ENCODE peak calls at places on chromosomes 12 and 14, in six cellular contexts. D, R, K, Z, O and F are unnamed samples.

GRCh38 chr14:84482256-84483071 is 1047.5 kb upstream of the FLRT2 start:
- DNase-seq in D (peak), R (peak), K (peak), Z (no peak), O (no peak), F (no peak)

GRCh38 chr14:104378636-104379225 is 200.8 kb upstream of the C14orf180 start:
- DNase-seq in D (no peak), R (no peak), K (no peak), Z (no peak), O (no peak), F (no peak)

GRCh38 chr12:11666651-11667050 is 17.2 kb downstream of the ETV6 start:
- DNase-seq in D (no peak), R (no peak), K (no peak), Z (no peak), O (no peak), F (no peak)

GRCh38 chr12:42090899-42091298 is 53.8 kb downstream of the GXYLT1 start:
- DNase-seq in D (peak), R (peak), K (peak), Z (no peak), O (no peak), F (no peak)

GRCh38 chr12:109833307-109834189 is at the start of gene TRPV4:
- DNase-seq in D (peak), R (no peak), K (peak), Z (no peak), O (no peak), F (peak)

GRCh38 chr12:46386877-46387629 is 14.5 kb upstream of the SLC38A2 start:
- DNase-seq in D (peak), R (no peak), K (peak), Z (no peak), O (no peak), F (peak)

GRCh38 chr12:113088971-113089756 is 32.6 kb downstream of the DTX1 start:
- DNase-seq in D (no peak), R (no peak), K (no peak), Z (no peak), O (peak), F (no peak)

GRCh38 chr14:75088566-75089373 is 19.3 kb downstream of the ZC2HC1C start:
- DNase-seq in D (peak), R (no peak), K (peak), Z (peak), O (peak), F (no peak)

GRCh38 chr14:51182166-51182565 is 57.9 kb upstream of the TMX1 start:
- DNase-seq in D (peak), R (no peak), K (no peak), Z (no peak), O (no peak), F (no peak)

GRCh38 chr14:92093320-92093719 is 13.1 kb downstream of the ATXN3 start:
- DNase-seq in D (no peak), R (no peak), K (no peak), Z (no peak), O (no peak), F (no peak)

GRCh38 chr14:92392726-92393125 is 69.8 kb downstream of the SLC24A4 start:
- DNase-seq in D (no peak), R (no peak), K (no peak), Z (no peak), O (no peak), F (no peak)

GRCh38 chr14:75277796-75278421 is 719 bp upstream of the FOS start:
- DNase-seq in D (no peak), R (no peak), K (peak), Z (no peak), O (peak), F (no peak)

GRCh38 chr12:96219700-96220206 is 25.6 kb downstream of the ELK3 start:
- DNase-seq in D (peak), R (peak), K (peak), Z (no peak), O (no peak), F (peak)

GRCh38 chr12:107884769-107885694 is 110.5 kb downstream of the ASCL4 start:
- DNase-seq in D (peak), R (peak), K (peak), Z (no peak), O (peak), F (peak)

GRCh38 chr14:44404021-44404420 is 103.1 kb downstream of the FSCB start:
- DNase-seq in D (peak), R (no peak), K (no peak), Z (no peak), O (no peak), F (no peak)

GRCh38 chr12:27032679-27033078 is 10.3 kb downstream of the MED21 start:
- DNase-seq in D (no peak), R (no peak), K (no peak), Z (no peak), O (no peak), F (no peak)

GRCh38 chr14:79357307-79357706 is 854.0 kb downstream of the DIO2 start:
- DNase-seq in D (no peak), R (no peak), K (no peak), Z (no peak), O (no peak), F (no peak)

GRCh38 chr12:1619599-1619998 is 9.4 kb upstream of the WNT5B start:
- DNase-seq in D (no peak), R (no peak), K (no peak), Z (no peak), O (no peak), F (peak)

GRCh38 chr12:6954754-6955461 is 3.8 kb downstream of the PTPN6 start:
- DNase-seq in D (no peak), R (no peak), K (no peak), Z (no peak), O (no peak), F (no peak)

GRCh38 chr12:66647034-66647691 is 31.7 kb downstream of the GRIP1 start:
- DNase-seq in D (peak), R (peak), K (peak), Z (no peak), O (no peak), F (no peak)

GRCh38 chr12:123954647-123955350 is 17.8 kb downstream of the CCDC92 start:
- DNase-seq in D (no peak), R (no peak), K (no peak), Z (no peak), O (no peak), F (no peak)

GRCh38 chr12:91355150-91356006 is 172.8 kb upstream of the DCN start:
- DNase-seq in D (peak), R (no peak), K (peak), Z (no peak), O (peak), F (peak)

GRCh38 chr14:50797250-50798047 is 33.5 kb downstream of the NIN start:
- DNase-seq in D (peak), R (no peak), K (peak), Z (no peak), O (no peak), F (no peak)

GRCh38 chr12:27778206-27778605 is 1.8 kb upstream of the KLHL42 start:
- DNase-seq in D (no peak), R (no peak), K (no peak), Z (no peak), O (no peak), F (no peak)

GRCh38 chr12:98736352-98737326 is 91.5 kb downstream of the APAF1 start:
- DNase-seq in D (no peak), R (no peak), K (peak), Z (no peak), O (no peak), F (no peak)

GRCh38 chr14:90512332-90512951 is 115.6 kb downstream of the CALM1 start:
- DNase-seq in D (no peak), R (no peak), K (no peak), Z (no peak), O (no peak), F (no peak)

GRCh38 chr12:67804168-67804567 is 155.6 kb downstream of the DYRK2 start:
- DNase-seq in D (no peak), R (no peak), K (no peak), Z (no peak), O (no peak), F (no peak)

GRCh38 chr14:96167224-96168148 is 37.2 kb upstream of the BDKRB2 start:
- DNase-seq in D (peak), R (peak), K (peak), Z (no peak), O (no peak), F (no peak)

GRCh38 chr14:50425816-50426215 is 29.1 kb upstream of the CDKL1 start:
- DNase-seq in D (peak), R (peak), K (peak), Z (no peak), O (no peak), F (no peak)

GRCh38 chr12:118061876-118062791 is 1.2 kb upstream of the WSB2 start:
- DNase-seq in D (peak), R (no peak), K (peak), Z (no peak), O (peak), F (peak)

GRCh38 chr14:60686865-60687264 is 37.3 kb downstream of the SIX4 start:
- DNase-seq in D (no peak), R (no peak), K (no peak), Z (no peak), O (no peak), F (no peak)

GRCh38 chr12:104460041-104460757 is 3.5 kb downstream of the CHST11 start:
- DNase-seq in D (no peak), R (no peak), K (no peak), Z (no peak), O (no peak), F (no peak)

GRCh38 chr12:76109879-76110278 is 25.4 kb upstream of the NAP1L1 start:
- DNase-seq in D (no peak), R (no peak), K (no peak), Z (no peak), O (no peak), F (no peak)

GRCh38 chr12:111297703-111298426 is 71.0 kb downstream of the PHETA1 start:
- DNase-seq in D (no peak), R (no peak), K (no peak), Z (no peak), O (no peak), F (no peak)

GRCh38 chr12:6850796-6851152 is 312 bp downstream of the CDCA3 start:
- DNase-seq in D (no peak), R (no peak), K (no peak), Z (no peak), O (no peak), F (no peak)

GRCh38 chr14:105847400-105847799 is 321.0 kb downstream of the TMEM121 start:
- DNase-seq in D (no peak), R (no peak), K (no peak), Z (no peak), O (no peak), F (no peak)

GRCh38 chr12:34393086-34393820 is 371.0 kb downstream of the ALG10 start:
- DNase-seq in D (no peak), R (no peak), K (no peak), Z (no peak), O (no peak), F (peak)